ENCODE peak calls at places on chromosome 16, in ten cellular contexts. G is pancreas; P is T-cell; L is hypothalamus; V is stimulated activated CD8-positive, alpha-beta memory T cell treated with anti-CD3 and anti-CD28 coated beads, Interleukin-7, amount 100 ng/mL, for 24 hours; W is NCI-H1694; J is CD4-positive, alpha-beta T cell; O is NCI-H524; X is cardiac muscle cell; N is fibroblast of mammary gland. A is an unnamed sample.

GRCh38 chr16:21599994-21600773 is 807 bp downstream of the METTL9 start:
- DNase-seq in G (no peak), P (no peak), L (peak; percentile 47), V (no peak), W (peak; percentile 3), J (peak; percentile 9), O (peak; percentile 46), X (peak; percentile 57), N (peak; percentile 48), A (peak; percentile 49)

GRCh38 chr16:3835089-3835602 is 45.4 kb downstream of the CREBBP start:
- DNase-seq in G (no peak), P (no peak), L (no peak), V (no peak), W (no peak), J (no peak), O (no peak), X (no peak), N (no peak), A (no peak)

GRCh38 chr16:67022531-67023214 is 6.3 kb upstream of the CBFB start:
- DNase-seq in G (peak; percentile 3), P (no peak), L (no peak), V (no peak), W (no peak), J (no peak), O (no peak), X (no peak), N (no peak), A (no peak)

GRCh38 chr16:85891033-85891775 is 7.8 kb upstream of the IRF8 start:
- DNase-seq in G (peak; percentile 24), P (no peak), L (no peak), V (no peak), W (no peak), J (no peak), O (no peak), X (no peak), N (no peak), A (no peak)

GRCh38 chr16:85573696-85574641 is 39.2 kb upstream of the GSE1 start:
- DNase-seq in G (no peak), P (no peak), L (peak; percentile 59), V (no peak), W (no peak), J (no peak), O (peak; percentile 62), X (peak; percentile 79), N (peak; percentile 64), A (peak; percentile 61)

GRCh38 chr16:86740817-86741799 is 162.8 kb downstream of the FOXL1 start:
- DNase-seq in G (no peak), P (no peak), L (no peak), V (no peak), W (no peak), J (no peak), O (no peak), X (peak; percentile 71), N (peak; percentile 94), A (peak; percentile 86)

GRCh38 chr16:27198451-27199234 is 4.7 kb upstream of the KDM8 start:
- DNase-seq in G (no peak), P (no peak), L (no peak), V (no peak), W (no peak), J (no peak), O (peak; percentile 60), X (no peak), N (no peak), A (no peak)

GRCh38 chr16:17138801-17139200 is 332.0 kb downstream of the XYLT1 start:
- DNase-seq in G (no peak), P (no peak), L (no peak), V (no peak), W (no peak), J (no peak), O (no peak), X (peak; percentile 58), N (peak; percentile 13), A (peak; percentile 1)

GRCh38 chr16:31872201-31872600 is 1.4 kb upstream of the ZNF267 start:
- DNase-seq in G (no peak), P (no peak), L (no peak), V (no peak), W (no peak), J (no peak), O (no peak), X (no peak), N (no peak), A (no peak)

GRCh38 chr16:49158029-49158642 is 123.5 kb downstream of the CBLN1 start:
- DNase-seq in G (peak; percentile 17), P (no peak), L (no peak), V (no peak), W (no peak), J (no peak), O (no peak), X (peak; percentile 88), N (peak; percentile 17), A (peak; percentile 43)

GRCh38 chr16:10210979-10211378 is 28.8 kb upstream of the GRIN2A start:
- DNase-seq in G (no peak), P (no peak), L (no peak), V (no peak), W (no peak), J (no peak), O (no peak), X (no peak), N (no peak), A (no peak)

GRCh38 chr16:14436410-14436955 is 193.6 kb downstream of the PARN start:
- DNase-seq in G (no peak), P (peak; percentile 9), L (no peak), V (no peak), W (no peak), J (no peak), O (peak; percentile 77), X (peak; percentile 38), N (no peak), A (no peak)

GRCh38 chr16:22370038-22370541 is 4.3 kb downstream of the CDR2 start:
- DNase-seq in G (no peak), P (no peak), L (no peak), V (no peak), W (no peak), J (no peak), O (no peak), X (no peak), N (peak; percentile 85), A (peak; percentile 48)

GRCh38 chr16:65065031-65065430 is 56.8 kb downstream of the CDH11 start:
- DNase-seq in G (no peak), P (no peak), L (no peak), V (no peak), W (no peak), J (no peak), O (no peak), X (no peak), N (no peak), A (no peak)

GRCh38 chr16:57213462-57213861 is 27.3 kb downstream of the RSPRY1 start:
- DNase-seq in G (no peak), P (no peak), L (no peak), V (no peak), W (no peak), J (no peak), O (no peak), X (no peak), N (no peak), A (no peak)

GRCh38 chr16:53756329-53756996 is 52.5 kb downstream of the FTO start:
- DNase-seq in G (no peak), P (no peak), L (no peak), V (no peak), W (no peak), J (no peak), O (no peak), X (no peak), N (no peak), A (no peak)

GRCh38 chr16:56726926-56727325 is 3.0 kb upstream of the NUP93 start:
- DNase-seq in G (no peak), P (no peak), L (no peak), V (no peak), W (no peak), J (no peak), O (no peak), X (no peak), N (no peak), A (no peak)

GRCh38 chr16:57863434-57864160 is 61.3 kb upstream of the KIFC3 start:
- DNase-seq in G (peak; percentile 73), P (no peak), L (peak; percentile 30), V (no peak), W (no peak), J (no peak), O (peak; percentile 58), X (peak; percentile 72), N (peak; percentile 79), A (peak; percentile 69)

GRCh38 chr16:50517450-50518252 is 30.5 kb upstream of the NKD1 start:
- DNase-seq in G (no peak), P (no peak), L (no peak), V (no peak), W (no peak), J (no peak), O (no peak), X (no peak), N (no peak), A (no peak)

GRCh38 chr16:88855176-88855575 is 1.6 kb downstream of the GALNS start:
- DNase-seq in G (no peak), P (no peak), L (no peak), V (no peak), W (no peak), J (no peak), O (no peak), X (no peak), N (no peak), A (no peak)

GRCh38 chr16:13307861-13308260 is 406.5 kb downstream of the SHISA9 start:
- DNase-seq in G (no peak), P (no peak), L (no peak), V (no peak), W (no peak), J (no peak), O (peak; percentile 16), X (no peak), N (peak; percentile 76), A (no peak)

GRCh38 chr16:84990782-84991181 is 20.6 kb downstream of the ZDHHC7 start:
- DNase-seq in G (no peak), P (no peak), L (no peak), V (no peak), W (no peak), J (no peak), O (no peak), X (no peak), N (no peak), A (no peak)

GRCh38 chr16:78794581-78795300 is 695.3 kb downstream of the WWOX start:
- DNase-seq in G (no peak), P (no peak), L (no peak), V (no peak), W (no peak), J (no peak), O (no peak), X (no peak), N (no peak), A (no peak)

GRCh38 chr16:17396762-17397498 is 73.8 kb downstream of the XYLT1 start:
- DNase-seq in G (peak; percentile 66), P (peak; percentile 52), L (no peak), V (no peak), W (peak; percentile 42), J (peak; percentile 30), O (peak; percentile 68), X (peak; percentile 46), N (peak; percentile 42), A (peak; percentile 88)

GRCh38 chr16:31202402-31203385 is at the start of gene PYCARD:
- DNase-seq in G (peak; percentile 39), P (no peak), L (no peak), V (no peak), W (no peak), J (no peak), O (no peak), X (peak; percentile 43), N (peak; percentile 20), A (peak; percentile 48)

GRCh38 chr16:17389392-17389791 is 81.4 kb downstream of the XYLT1 start:
- DNase-seq in G (no peak), P (no peak), L (no peak), V (no peak), W (no peak), J (no peak), O (no peak), X (no peak), N (peak; percentile 52), A (no peak)

GRCh38 chr16:3938843-3939624 is 58.5 kb upstream of the CREBBP start:
- DNase-seq in G (peak; percentile 24), P (peak; percentile 34), L (peak; percentile 51), V (peak; percentile 39), W (peak; percentile 14), J (peak; percentile 57), O (peak; percentile 78), X (peak; percentile 86), N (no peak), A (peak; percentile 49)

GRCh38 chr16:72066747-72067146 is 3.7 kb downstream of the HPR start:
- DNase-seq in G (no peak), P (no peak), L (no peak), V (no peak), W (peak; percentile 4), J (no peak), O (peak; percentile 32), X (peak; percentile 72), N (peak; percentile 68), A (peak; percentile 69)